ENCODE peak calls at places on chromosome 1, in ten cellular contexts. One of them, this sample, is unnamed. For H3K4me1, the result is how much of the 10 kb centered on the place peaks cover.

GRCh38 chr1:32965251-32965643 is 638 bp upstream of the RNF19B start:
- DNase-seq in IMR-90: no peak
- DNase-seq in neural progenitor cell: no peak
- DNase-seq in fibroblast of lung: no peak
- DNase-seq in heart right ventricle: no peak
- DNase-seq in left ventricle myocardium inferior: no peak
- DNase-seq in esophagus squamous epithelium: no peak
- DNase-seq in body of pancreas: no peak
- DNase-seq in keratinocyte: no peak
- DNase-seq in tibial nerve: no peak
- DNase-seq in this sample: no peak

GRCh38 chr1:182575540-182576149 is 13.4 kb downstream of the RNASEL start:
- DNase-seq in heart right ventricle: no peak
- DNase-seq in IMR-90: peak
- DNase-seq in neural progenitor cell: no peak
- DNase-seq in keratinocyte: no peak
- DNase-seq in tibial nerve: no peak
- DNase-seq in left ventricle myocardium inferior: no peak
- DNase-seq in fibroblast of lung: peak
- DNase-seq in body of pancreas: no peak
- DNase-seq in esophagus squamous epithelium: no peak
- DNase-seq in this sample: no peak

GRCh38 chr1:170910273-170910672 is 25.1 kb upstream of the MROH9 start:
- DNase-seq in body of pancreas: no peak
- DNase-seq in esophagus squamous epithelium: no peak
- DNase-seq in neural progenitor cell: no peak
- DNase-seq in keratinocyte: no peak
- DNase-seq in tibial nerve: no peak
- DNase-seq in IMR-90: peak
- DNase-seq in left ventricle myocardium inferior: no peak
- DNase-seq in fibroblast of lung: peak
- DNase-seq in heart right ventricle: no peak
- DNase-seq in this sample: no peak

GRCh38 chr1:160741092-160741501 is 2.0 kb downstream of the SLAMF7 start:
- DNase-seq in left ventricle myocardium inferior: no peak
- DNase-seq in fibroblast of lung: no peak
- DNase-seq in neural progenitor cell: no peak
- DNase-seq in esophagus squamous epithelium: no peak
- DNase-seq in body of pancreas: no peak
- DNase-seq in IMR-90: no peak
- DNase-seq in heart right ventricle: no peak
- DNase-seq in tibial nerve: no peak
- DNase-seq in keratinocyte: no peak
- DNase-seq in this sample: no peak

GRCh38 chr1:65512967-65513777 is 92.7 kb downstream of the LEPR start:
- DNase-seq in left ventricle myocardium inferior: no peak
- DNase-seq in neural progenitor cell: no peak
- DNase-seq in esophagus squamous epithelium: no peak
- DNase-seq in tibial nerve: no peak
- DNase-seq in heart right ventricle: no peak
- DNase-seq in keratinocyte: no peak
- DNase-seq in IMR-90: peak
- DNase-seq in fibroblast of lung: no peak
- DNase-seq in body of pancreas: no peak
- DNase-seq in this sample: no peak

GRCh38 chr1:165173409-165173808 is 183.1 kb downstream of the LMX1A start:
- DNase-seq in body of pancreas: peak
- DNase-seq in IMR-90: no peak
- DNase-seq in heart right ventricle: no peak
- DNase-seq in esophagus squamous epithelium: no peak
- DNase-seq in keratinocyte: peak
- DNase-seq in neural progenitor cell: no peak
- DNase-seq in left ventricle myocardium inferior: no peak
- DNase-seq in tibial nerve: no peak
- DNase-seq in fibroblast of lung: no peak
- DNase-seq in this sample: no peak

GRCh38 chr1:75614455-75615379 is 3.8 kb upstream of the SLC44A5 start:
- DNase-seq in esophagus squamous epithelium: no peak
- DNase-seq in keratinocyte: no peak
- DNase-seq in neural progenitor cell: peak
- DNase-seq in tibial nerve: no peak
- DNase-seq in fibroblast of lung: peak
- DNase-seq in left ventricle myocardium inferior: peak
- DNase-seq in heart right ventricle: peak
- DNase-seq in body of pancreas: peak
- DNase-seq in IMR-90: peak
- DNase-seq in this sample: peak

GRCh38 chr1:35443768-35444518 is 113.3 kb downstream of the KIAA0319L start:
- DNase-seq in keratinocyte: no peak
- DNase-seq in tibial nerve: no peak
- DNase-seq in heart right ventricle: no peak
- DNase-seq in neural progenitor cell: peak
- DNase-seq in esophagus squamous epithelium: no peak
- DNase-seq in IMR-90: peak
- DNase-seq in fibroblast of lung: peak
- DNase-seq in left ventricle myocardium inferior: no peak
- DNase-seq in body of pancreas: no peak
- DNase-seq in this sample: no peak

GRCh38 chr1:165481820-165482532 is 37.0 kb upstream of the RXRG start:
- DNase-seq in esophagus squamous epithelium: no peak
- DNase-seq in neural progenitor cell: no peak
- DNase-seq in fibroblast of lung: peak
- DNase-seq in heart right ventricle: peak
- DNase-seq in IMR-90: peak
- DNase-seq in body of pancreas: no peak
- DNase-seq in tibial nerve: no peak
- DNase-seq in keratinocyte: peak
- DNase-seq in left ventricle myocardium inferior: peak
- DNase-seq in this sample: no peak

GRCh38 chr1:119209943-119210342 is 69.5 kb upstream of the WARS2 start:
- DNase-seq in keratinocyte: no peak
- DNase-seq in left ventricle myocardium inferior: no peak
- DNase-seq in IMR-90: no peak
- DNase-seq in fibroblast of lung: no peak
- DNase-seq in tibial nerve: no peak
- DNase-seq in heart right ventricle: no peak
- DNase-seq in esophagus squamous epithelium: no peak
- DNase-seq in body of pancreas: no peak
- DNase-seq in neural progenitor cell: no peak
- DNase-seq in this sample: no peak

GRCh38 chr1:243483084-243483845 is 227.4 kb downstream of the SDCCAG8 start:
- DNase-seq in neural progenitor cell: peak
- DNase-seq in IMR-90: no peak
- DNase-seq in tibial nerve: no peak
- DNase-seq in left ventricle myocardium inferior: no peak
- DNase-seq in fibroblast of lung: no peak
- DNase-seq in esophagus squamous epithelium: no peak
- DNase-seq in heart right ventricle: no peak
- DNase-seq in body of pancreas: no peak
- DNase-seq in keratinocyte: no peak
- DNase-seq in this sample: no peak

GRCh38 chr1:179230251-179230650 is 774 bp upstream of the ABL2 start:
- DNase-seq in heart right ventricle: no peak
- DNase-seq in left ventricle myocardium inferior: no peak
- DNase-seq in neural progenitor cell: no peak
- DNase-seq in keratinocyte: peak
- DNase-seq in IMR-90: peak
- DNase-seq in fibroblast of lung: peak
- DNase-seq in tibial nerve: no peak
- DNase-seq in esophagus squamous epithelium: no peak
- DNase-seq in body of pancreas: no peak
- DNase-seq in this sample: no peak

GRCh38 chr1:230356190-230356589 is 69.9 kb downstream of the PGBD5 start:
- DNase-seq in left ventricle myocardium inferior: no peak
- DNase-seq in heart right ventricle: no peak
- DNase-seq in keratinocyte: no peak
- DNase-seq in fibroblast of lung: no peak
- DNase-seq in neural progenitor cell: no peak
- DNase-seq in IMR-90: no peak
- DNase-seq in tibial nerve: no peak
- DNase-seq in body of pancreas: no peak
- DNase-seq in esophagus squamous epithelium: no peak
- DNase-seq in this sample: no peak

GRCh38 chr1:159163609-159164008 is 7.8 kb upstream of the CADM3 start:
- DNase-seq in neural progenitor cell: peak
- DNase-seq in heart right ventricle: no peak
- DNase-seq in body of pancreas: no peak
- DNase-seq in fibroblast of lung: no peak
- DNase-seq in tibial nerve: no peak
- DNase-seq in IMR-90: no peak
- DNase-seq in left ventricle myocardium inferior: no peak
- DNase-seq in esophagus squamous epithelium: no peak
- DNase-seq in keratinocyte: no peak
- DNase-seq in this sample: no peak

GRCh38 chr1:226001852-226002666 is 2.9 kb upstream of the SDE2 start:
- DNase-seq in tibial nerve: peak
- DNase-seq in body of pancreas: peak
- DNase-seq in left ventricle myocardium inferior: peak
- DNase-seq in esophagus squamous epithelium: peak
- DNase-seq in keratinocyte: no peak
- DNase-seq in IMR-90: no peak
- DNase-seq in heart right ventricle: peak
- DNase-seq in fibroblast of lung: no peak
- DNase-seq in neural progenitor cell: no peak
- DNase-seq in this sample: peak
- H3K27ac ChIP-seq in tibial nerve: peak
- H3K27ac ChIP-seq in body of pancreas: peak
- H3K27ac ChIP-seq in left ventricle myocardium inferior: peak
- H3K27ac ChIP-seq in esophagus squamous epithelium: peak
- H3K27ac ChIP-seq in keratinocyte: no peak
- H3K27ac ChIP-seq in IMR-90: no peak
- H3K27ac ChIP-seq in heart right ventricle: peak
- H3K27ac ChIP-seq in fibroblast of lung: no peak
- H3K27ac ChIP-seq in neural progenitor cell: no peak
- H3K27ac ChIP-seq in this sample: peak

DNA sequence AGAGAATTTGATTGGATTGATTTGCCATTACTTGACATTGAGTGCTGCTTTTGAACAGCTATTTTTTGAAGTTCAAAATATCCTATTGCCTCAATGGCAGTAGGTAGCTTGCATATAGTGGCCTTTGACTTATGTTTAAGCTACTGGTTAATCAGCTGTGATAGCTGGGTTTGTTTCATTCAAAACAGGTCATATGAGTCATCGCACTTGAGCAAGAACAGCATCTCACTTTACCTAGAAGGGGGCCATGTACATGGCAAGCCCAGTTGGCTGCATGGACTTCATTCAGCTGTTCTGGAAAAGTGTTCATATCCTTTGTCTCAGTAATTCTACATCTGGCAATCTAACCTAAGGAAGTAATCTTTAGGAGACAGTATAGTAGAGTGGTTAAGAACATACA is 29.0 kb upstream of the ARID1A start:
- DNase-seq in tibial nerve: no peak
- DNase-seq in heart right ventricle: no peak
- DNase-seq in body of pancreas: no peak
- DNase-seq in left ventricle myocardium inferior: no peak
- DNase-seq in neural progenitor cell: no peak
- DNase-seq in fibroblast of lung: peak
- DNase-seq in keratinocyte: no peak
- DNase-seq in IMR-90: peak
- DNase-seq in esophagus squamous epithelium: no peak
- DNase-seq in this sample: no peak
- TF ChIP-seq CTCF in tibial nerve: no peak
- TF ChIP-seq CTCF in heart right ventricle: no peak
- TF ChIP-seq CTCF in body of pancreas: no peak
- TF ChIP-seq CTCF in left ventricle myocardium inferior: no peak
- TF ChIP-seq CTCF in neural progenitor cell: no peak
- TF ChIP-seq CTCF in fibroblast of lung: no peak
- TF ChIP-seq CTCF in keratinocyte: no peak
- TF ChIP-seq CTCF in IMR-90: no peak
- TF ChIP-seq CTCF in esophagus squamous epithelium: no peak
- TF ChIP-seq CTCF in this sample: no peak

DNA sequence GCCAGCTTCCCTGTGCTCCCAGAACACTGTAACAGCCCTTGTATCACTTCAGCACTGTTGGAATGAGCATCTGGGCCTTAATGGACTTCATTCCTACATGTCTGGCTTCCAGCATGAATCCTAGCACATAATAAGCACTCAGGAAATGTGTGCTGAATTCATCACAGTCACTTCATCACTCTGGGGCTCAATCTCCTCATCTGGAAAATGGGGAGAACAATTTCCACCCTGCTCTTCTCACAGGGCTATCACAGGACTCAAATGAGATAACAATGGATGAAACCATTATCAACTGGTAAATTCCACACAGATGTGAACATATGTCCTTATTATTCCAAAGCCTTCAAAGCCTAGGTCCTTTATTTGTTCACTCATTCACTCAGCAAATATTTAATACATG is 12.4 kb downstream of the RAB3B start:
- DNase-seq in body of pancreas: no peak
- DNase-seq in keratinocyte: no peak
- DNase-seq in IMR-90: no peak
- DNase-seq in esophagus squamous epithelium: no peak
- DNase-seq in neural progenitor cell: no peak
- DNase-seq in tibial nerve: no peak
- DNase-seq in left ventricle myocardium inferior: no peak
- DNase-seq in heart right ventricle: no peak
- DNase-seq in fibroblast of lung: no peak
- DNase-seq in this sample: no peak
- H3K4me1 ChIP-seq in body of pancreas: under half
- H3K4me1 ChIP-seq in keratinocyte: under half
- H3K4me1 ChIP-seq in IMR-90: under half
- H3K4me1 ChIP-seq in esophagus squamous epithelium: under half
- H3K4me1 ChIP-seq in neural progenitor cell: under half
- H3K4me1 ChIP-seq in tibial nerve: under half
- H3K4me1 ChIP-seq in left ventricle myocardium inferior: under half
- H3K4me1 ChIP-seq in heart right ventricle: under half
- H3K4me1 ChIP-seq in fibroblast of lung: under half
- H3K4me1 ChIP-seq in this sample: under half

DNA sequence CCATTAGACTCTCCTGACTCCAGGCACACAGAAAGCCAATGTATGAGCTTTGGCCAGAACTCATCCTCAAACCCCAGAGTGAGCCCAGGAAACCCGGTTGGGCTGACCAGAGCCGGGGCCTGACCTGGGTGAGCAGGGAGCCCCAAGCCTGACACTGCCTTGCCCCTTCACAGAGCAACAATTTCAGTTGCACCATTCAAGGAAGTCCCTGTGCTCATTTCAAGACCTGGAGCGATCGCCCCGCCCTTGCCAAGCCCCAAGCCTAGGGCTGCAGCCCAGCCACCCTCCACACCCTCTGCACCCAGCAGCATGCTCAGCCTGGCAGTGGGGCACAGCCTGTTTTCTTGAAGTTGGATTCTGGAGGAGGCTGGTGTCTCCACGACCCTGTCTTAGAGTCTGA is 2.3 kb downstream of the NBL1 start:
- DNase-seq in tibial nerve: no peak
- DNase-seq in IMR-90: no peak
- DNase-seq in fibroblast of lung: no peak
- DNase-seq in neural progenitor cell: no peak
- DNase-seq in keratinocyte: no peak
- DNase-seq in body of pancreas: no peak
- DNase-seq in left ventricle myocardium inferior: no peak
- DNase-seq in esophagus squamous epithelium: no peak
- DNase-seq in heart right ventricle: no peak
- DNase-seq in this sample: no peak
- H3K27ac ChIP-seq in tibial nerve: peak
- H3K27ac ChIP-seq in IMR-90: no peak
- H3K27ac ChIP-seq in fibroblast of lung: peak
- H3K27ac ChIP-seq in neural progenitor cell: no peak
- H3K27ac ChIP-seq in keratinocyte: peak
- H3K27ac ChIP-seq in body of pancreas: no peak
- H3K27ac ChIP-seq in left ventricle myocardium inferior: peak
- H3K27ac ChIP-seq in esophagus squamous epithelium: peak
- H3K27ac ChIP-seq in heart right ventricle: peak
- H3K27ac ChIP-seq in this sample: peak

This sample was measured in right atrium auricular region.